ENCODE peak calls at places on chromosome 13, in five cellular contexts. One of them, this sample, is unnamed. For H3K36me3 and H3K27me3, the result is how much of the 10 kb centered on the place peaks cover.

GRCh38 chr13:40149611-40150283 is 494.3 kb downstream of the COG6 start:
- DNase-seq in brain microvascular endothelial cell: peak
- DNase-seq in fibroblast of lung: peak
- DNase-seq in CD8-positive, alpha-beta memory T cell: no peak
- DNase-seq in HCT116: no peak
- DNase-seq in this sample: peak

GRCh38 chr13:48838193-48839000 is 137.3 kb upstream of the FNDC3A start:
- DNase-seq in brain microvascular endothelial cell: no peak
- DNase-seq in fibroblast of lung: no peak
- DNase-seq in CD8-positive, alpha-beta memory T cell: no peak
- DNase-seq in HCT116: no peak
- DNase-seq in this sample: no peak

GRCh38 chr13:50132937-50133276 is 117.7 kb downstream of the KCNRG start:
- DNase-seq in brain microvascular endothelial cell: no peak
- DNase-seq in fibroblast of lung: no peak
- DNase-seq in CD8-positive, alpha-beta memory T cell: no peak
- DNase-seq in HCT116: no peak
- DNase-seq in this sample: no peak

GRCh38 chr13:40769970-40770369 is 1.0 kb downstream of the MRPS31 start:
- DNase-seq in brain microvascular endothelial cell: no peak
- DNase-seq in fibroblast of lung: no peak
- DNase-seq in CD8-positive, alpha-beta memory T cell: no peak
- DNase-seq in HCT116: no peak
- DNase-seq in this sample: no peak

GRCh38 chr13:105871768-105872167 is 663.7 kb downstream of the EFNB2 start:
- DNase-seq in brain microvascular endothelial cell: no peak
- DNase-seq in fibroblast of lung: no peak
- DNase-seq in CD8-positive, alpha-beta memory T cell: no peak
- DNase-seq in HCT116: no peak
- DNase-seq in this sample: no peak

GRCh38 chr13:103229674-103230073 is 163.5 kb upstream of the SLC10A2 start:
- DNase-seq in brain microvascular endothelial cell: no peak
- DNase-seq in fibroblast of lung: no peak
- DNase-seq in CD8-positive, alpha-beta memory T cell: no peak
- DNase-seq in HCT116: no peak
- DNase-seq in this sample: no peak

GRCh38 chr13:72437458-72437857 is 290.0 kb downstream of the MZT1 start:
- DNase-seq in brain microvascular endothelial cell: peak
- DNase-seq in fibroblast of lung: peak
- DNase-seq in CD8-positive, alpha-beta memory T cell: no peak
- DNase-seq in HCT116: no peak
- DNase-seq in this sample: no peak

GRCh38 chr13:26784704-26785639 is 24.4 kb upstream of the GPR12 start:
- DNase-seq in brain microvascular endothelial cell: no peak
- DNase-seq in fibroblast of lung: no peak
- DNase-seq in CD8-positive, alpha-beta memory T cell: no peak
- DNase-seq in HCT116: no peak
- DNase-seq in this sample: no peak

GRCh38 chr13:24221007-24221406 is 60.5 kb downstream of the SPATA13 start:
- DNase-seq in brain microvascular endothelial cell: no peak
- DNase-seq in fibroblast of lung: no peak
- DNase-seq in CD8-positive, alpha-beta memory T cell: no peak
- DNase-seq in HCT116: no peak
- DNase-seq in this sample: no peak

GRCh38 chr13:48410199-48410598 is 2.7 kb downstream of the LPAR6 start:
- DNase-seq in brain microvascular endothelial cell: no peak
- DNase-seq in fibroblast of lung: no peak
- DNase-seq in CD8-positive, alpha-beta memory T cell: no peak
- DNase-seq in HCT116: no peak
- DNase-seq in this sample: no peak

GRCh38 chr13:97235549-97236206 is 13.5 kb downstream of the MBNL2 start:
- DNase-seq in brain microvascular endothelial cell: no peak
- DNase-seq in fibroblast of lung: no peak
- DNase-seq in CD8-positive, alpha-beta memory T cell: no peak
- DNase-seq in HCT116: no peak
- DNase-seq in this sample: no peak

GRCh38 chr13:98570929-98571372 is 6.0 kb downstream of the STK24 start:
- DNase-seq in brain microvascular endothelial cell: peak
- DNase-seq in fibroblast of lung: peak
- DNase-seq in CD8-positive, alpha-beta memory T cell: peak
- DNase-seq in HCT116: peak
- DNase-seq in this sample: peak

GRCh38 chr13:26469602-26470001 is 87.9 kb upstream of the WASF3 start:
- DNase-seq in brain microvascular endothelial cell: no peak
- DNase-seq in fibroblast of lung: no peak
- DNase-seq in CD8-positive, alpha-beta memory T cell: no peak
- DNase-seq in HCT116: no peak
- DNase-seq in this sample: peak

GRCh38 chr13:23752111-23753001 is 136.8 kb downstream of the MIPEP start:
- DNase-seq in brain microvascular endothelial cell: no peak
- DNase-seq in fibroblast of lung: no peak
- DNase-seq in CD8-positive, alpha-beta memory T cell: no peak
- DNase-seq in HCT116: no peak
- DNase-seq in this sample: no peak

GRCh38 chr13:38398810-38399493 is 49.3 kb downstream of the UFM1 start:
- DNase-seq in brain microvascular endothelial cell: peak
- DNase-seq in fibroblast of lung: peak
- DNase-seq in CD8-positive, alpha-beta memory T cell: no peak
- DNase-seq in HCT116: no peak
- DNase-seq in this sample: peak

GRCh38 chr13:27574661-27575060 is 45.7 kb downstream of the LNX2 start:
- DNase-seq in brain microvascular endothelial cell: no peak
- DNase-seq in fibroblast of lung: no peak
- DNase-seq in CD8-positive, alpha-beta memory T cell: no peak
- DNase-seq in HCT116: no peak
- DNase-seq in this sample: no peak

GRCh38 chr13:53778937-53779336 is 750.3 kb downstream of the OLFM4 start:
- DNase-seq in brain microvascular endothelial cell: no peak
- DNase-seq in fibroblast of lung: no peak
- DNase-seq in CD8-positive, alpha-beta memory T cell: no peak
- DNase-seq in HCT116: no peak
- DNase-seq in this sample: no peak

GRCh38 chr13:75647126-75647784 is 11.1 kb downstream of the LMO7 start:
- DNase-seq in brain microvascular endothelial cell: no peak
- DNase-seq in fibroblast of lung: peak
- DNase-seq in CD8-positive, alpha-beta memory T cell: no peak
- DNase-seq in HCT116: no peak
- DNase-seq in this sample: no peak

GRCh38 chr13:36115306-36115705 is 15.9 kb downstream of the DCLK1 start:
- DNase-seq in brain microvascular endothelial cell: no peak
- DNase-seq in fibroblast of lung: no peak
- DNase-seq in CD8-positive, alpha-beta memory T cell: no peak
- DNase-seq in HCT116: no peak
- DNase-seq in this sample: no peak
- H3K36me3 ChIP-seq in brain microvascular endothelial cell: under half
- H3K36me3 ChIP-seq in fibroblast of lung: under half
- H3K36me3 ChIP-seq in CD8-positive, alpha-beta memory T cell: under half
- H3K36me3 ChIP-seq in HCT116: under half
- H3K36me3 ChIP-seq in this sample: under half

GRCh38 chr13:78602561-78603239 is 652 bp downstream of the POU4F1 start:
- DNase-seq in brain microvascular endothelial cell: no peak
- DNase-seq in fibroblast of lung: no peak
- DNase-seq in CD8-positive, alpha-beta memory T cell: no peak
- DNase-seq in HCT116: no peak
- DNase-seq in this sample: no peak
- H3K4me3 ChIP-seq in brain microvascular endothelial cell: no peak
- H3K4me3 ChIP-seq in fibroblast of lung: no peak
- H3K4me3 ChIP-seq in CD8-positive, alpha-beta memory T cell: peak
- H3K4me3 ChIP-seq in HCT116: no peak
- H3K4me3 ChIP-seq in this sample: no peak

GRCh38 chr13:30871713-30872029 is 34.4 kb upstream of the MEDAG start:
- DNase-seq in brain microvascular endothelial cell: no peak
- DNase-seq in fibroblast of lung: no peak
- DNase-seq in CD8-positive, alpha-beta memory T cell: no peak
- DNase-seq in HCT116: no peak
- DNase-seq in this sample: no peak

GRCh38 chr13:30872685-30873443 is 33.2 kb upstream of the MEDAG start:
- DNase-seq in brain microvascular endothelial cell: peak
- DNase-seq in fibroblast of lung: peak
- DNase-seq in CD8-positive, alpha-beta memory T cell: no peak
- DNase-seq in HCT116: no peak
- DNase-seq in this sample: peak

GRCh38 chr13:30873519-30873918 is 32.6 kb upstream of the MEDAG start:
- DNase-seq in brain microvascular endothelial cell: no peak
- DNase-seq in fibroblast of lung: peak
- DNase-seq in CD8-positive, alpha-beta memory T cell: no peak
- DNase-seq in HCT116: no peak
- DNase-seq in this sample: no peak

GRCh38 chr13:30870916-30871712 is 35.0 kb upstream of the MEDAG start:
- DNase-seq in brain microvascular endothelial cell: no peak
- DNase-seq in fibroblast of lung: no peak
- DNase-seq in CD8-positive, alpha-beta memory T cell: no peak
- DNase-seq in HCT116: no peak
- DNase-seq in this sample: no peak

GRCh38 chr13:30872195-30872594 is 33.9 kb upstream of the MEDAG start:
- DNase-seq in brain microvascular endothelial cell: no peak
- DNase-seq in fibroblast of lung: no peak
- DNase-seq in CD8-positive, alpha-beta memory T cell: no peak
- DNase-seq in HCT116: no peak
- DNase-seq in this sample: no peak
- H3K27me3 ChIP-seq in brain microvascular endothelial cell: under half
- H3K27me3 ChIP-seq in fibroblast of lung: under half
- H3K27me3 ChIP-seq in CD8-positive, alpha-beta memory T cell: under half
- H3K27me3 ChIP-seq in HCT116: under half
- H3K27me3 ChIP-seq in this sample: under half

DNA sequence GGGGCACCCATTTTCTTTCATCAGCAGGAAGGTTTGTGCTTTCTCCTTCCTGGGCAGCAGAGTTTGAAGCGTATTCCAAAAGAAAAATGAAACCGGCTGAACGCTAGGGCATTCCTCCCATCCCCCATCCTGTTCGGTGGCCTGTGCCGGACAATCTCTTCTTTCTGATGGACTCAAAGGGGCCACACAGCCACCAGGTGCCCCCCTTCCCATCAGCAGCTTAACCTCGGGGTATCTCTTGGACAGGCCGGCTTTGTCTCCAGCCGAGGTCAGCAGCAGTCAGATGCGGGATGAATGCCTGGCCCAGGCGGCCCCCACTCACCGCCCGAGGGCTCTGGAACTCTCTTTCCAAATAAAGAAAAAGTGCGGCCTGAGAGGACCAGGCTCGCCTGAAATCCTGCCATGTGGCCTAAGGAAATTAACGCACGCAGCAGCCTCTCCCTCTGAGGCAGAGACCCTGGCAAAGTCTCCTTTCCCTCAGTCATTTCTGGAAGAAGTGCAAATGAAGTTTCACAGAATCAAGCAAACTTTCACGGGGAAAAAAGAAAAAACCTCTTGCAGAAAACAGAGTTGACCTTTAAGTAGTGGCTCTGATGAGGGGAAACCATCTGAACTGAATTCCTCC is 67.8 kb downstream of the RASA3 start:
- DNase-seq in brain microvascular endothelial cell: no peak
- DNase-seq in fibroblast of lung: peak
- DNase-seq in CD8-positive, alpha-beta memory T cell: no peak
- DNase-seq in HCT116: no peak
- DNase-seq in this sample: peak
- H3K36me3 ChIP-seq in brain microvascular endothelial cell: under half
- H3K36me3 ChIP-seq in fibroblast of lung: under half
- H3K36me3 ChIP-seq in CD8-positive, alpha-beta memory T cell: under half
- H3K36me3 ChIP-seq in HCT116: under half
- H3K36me3 ChIP-seq in this sample: under half

GRCh38 chr13:52002361-52002760 is 8.9 kb downstream of the ATP7B start:
- DNase-seq in brain microvascular endothelial cell: no peak
- DNase-seq in fibroblast of lung: no peak
- DNase-seq in CD8-positive, alpha-beta memory T cell: no peak
- DNase-seq in HCT116: no peak
- DNase-seq in this sample: no peak

GRCh38 chr13:51998723-51999471 is 12.4 kb downstream of the ATP7B start:
- DNase-seq in brain microvascular endothelial cell: no peak
- DNase-seq in fibroblast of lung: no peak
- DNase-seq in CD8-positive, alpha-beta memory T cell: no peak
- DNase-seq in HCT116: no peak
- DNase-seq in this sample: no peak

GRCh38 chr13:51997641-51998330 is 13.5 kb downstream of the ATP7B start:
- DNase-seq in brain microvascular endothelial cell: no peak
- DNase-seq in fibroblast of lung: no peak
- DNase-seq in CD8-positive, alpha-beta memory T cell: no peak
- DNase-seq in HCT116: no peak
- DNase-seq in this sample: no peak

GRCh38 chr13:52001120-52001731 is 10.0 kb downstream of the ATP7B start:
- DNase-seq in brain microvascular endothelial cell: no peak
- DNase-seq in fibroblast of lung: peak
- DNase-seq in CD8-positive, alpha-beta memory T cell: no peak
- DNase-seq in HCT116: peak
- DNase-seq in this sample: no peak

GRCh38 chr13:51999525-51999924 is 11.7 kb downstream of the ATP7B start:
- DNase-seq in brain microvascular endothelial cell: no peak
- DNase-seq in fibroblast of lung: peak
- DNase-seq in CD8-positive, alpha-beta memory T cell: no peak
- DNase-seq in HCT116: no peak
- DNase-seq in this sample: peak
- H3K4me3 ChIP-seq in brain microvascular endothelial cell: no peak
- H3K4me3 ChIP-seq in fibroblast of lung: no peak
- H3K4me3 ChIP-seq in CD8-positive, alpha-beta memory T cell: no peak
- H3K4me3 ChIP-seq in HCT116: no peak
- H3K4me3 ChIP-seq in this sample: no peak

DNA sequence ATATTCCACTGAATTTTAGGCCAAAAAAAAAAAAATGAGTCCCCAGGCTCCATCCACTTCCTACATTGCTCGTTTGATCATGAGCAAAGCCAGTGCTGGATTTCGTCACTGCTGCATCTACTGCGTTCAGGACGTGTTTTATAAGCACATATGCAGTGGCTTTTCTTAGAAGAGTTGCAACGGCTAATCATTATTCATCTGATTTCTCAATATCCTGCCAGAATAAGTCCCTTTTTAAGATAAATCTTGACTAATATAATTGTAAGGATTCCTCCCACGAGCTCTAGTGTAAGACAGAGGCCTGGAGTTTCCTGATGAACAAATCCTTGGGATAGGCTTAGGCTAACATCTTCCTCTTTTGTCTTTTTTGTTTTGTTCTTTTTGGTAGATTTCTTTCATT is 19.5 kb downstream of the FAM124A start:
- DNase-seq in brain microvascular endothelial cell: no peak
- DNase-seq in fibroblast of lung: no peak
- DNase-seq in CD8-positive, alpha-beta memory T cell: no peak
- DNase-seq in HCT116: no peak
- DNase-seq in this sample: no peak
- H3K27me3 ChIP-seq in brain microvascular endothelial cell: under half
- H3K27me3 ChIP-seq in fibroblast of lung: under half
- H3K27me3 ChIP-seq in CD8-positive, alpha-beta memory T cell: under half
- H3K27me3 ChIP-seq in HCT116: under half
- H3K27me3 ChIP-seq in this sample: under half